ENCODE peak calls at places on chromosomes 4 and X, in ten cellular contexts. W is HAP-1; P is fibroblast of lung; H is GM04504; J is HepG2; C is AG08396; X is naive thymus-derived CD8-positive, alpha-beta T cell; M is amygdala; D is testis; N is NCI-H146. Q is an unnamed sample.

GRCh38 chr4:22739933-22740332 is 47.2 kb downstream of the GBA3 start:
- DNase-seq in H (no peak), X (no peak), C (no peak), W (no peak), P (no peak), N (no peak), M (no peak), J (no peak), D (no peak), Q (no peak)

GRCh38 chr4:125827338-125828074 is 512.8 kb downstream of the FAT4 start:
- DNase-seq in P (peak; percentile 3), X (no peak), W (no peak), H (no peak), C (no peak), J (no peak), N (no peak), M (no peak), D (no peak), Q (no peak)

GRCh38 chrX:153601511-153602110 is 2.7 kb upstream of the CCNQ start:
- DNase-seq in W (no peak), M (no peak), D (no peak), X (no peak), H (no peak), J (no peak), N (no peak), C (no peak), P (no peak), Q (no peak)

GRCh38 chrX:77900688-77901087 is 1.4 kb downstream of the COX7B start:
- DNase-seq in J (no peak), X (no peak), W (no peak), D (no peak), P (no peak), N (no peak), H (no peak), M (no peak), C (no peak), Q (no peak)

GRCh38 chrX:153774576-153775292 is 6.1 kb upstream of the SRPK3 start:
- DNase-seq in C (no peak), D (no peak), X (no peak), W (no peak), P (no peak), H (no peak), N (no peak), J (no peak), M (no peak), Q (no peak)

GRCh38 chr4:176441594-176441993 is 121.8 kb downstream of the SPCS3 start:
- DNase-seq in J (no peak), N (no peak), M (no peak), C (no peak), H (no peak), D (no peak), P (no peak), W (no peak), X (no peak), Q (no peak)

GRCh38 chr4:148118179-148118578 is 324.0 kb downstream of the NR3C2 start:
- DNase-seq in C (no peak), J (no peak), N (no peak), P (no peak), M (no peak), H (no peak), D (no peak), X (no peak), W (no peak), Q (no peak)

GRCh38 chr4:53804719-53805118 is 213.4 kb upstream of the LNX1 start:
- DNase-seq in M (no peak), H (no peak), D (peak; percentile 36), P (no peak), J (peak; percentile 27), W (peak; percentile 41), C (no peak), N (peak; percentile 84), X (no peak), Q (no peak)

GRCh38 chr4:116320859-116321258 is 764.5 kb downstream of the TRAM1L1 start:
- DNase-seq in C (no peak), W (no peak), D (no peak), X (no peak), M (no peak), N (no peak), P (no peak), H (no peak), J (no peak), Q (no peak)

GRCh38 chrX:38805294-38806053 is 4.2 kb downstream of the MID1IP1 start:
- DNase-seq in M (no peak), N (peak; percentile 64), W (peak; percentile 70), P (peak; percentile 87), J (peak; percentile 56), C (peak; percentile 66), D (peak; percentile 28), H (no peak), X (peak; percentile 42), Q (peak; percentile 29)

GRCh38 chrX:1196436-1196835 is 16.0 kb downstream of the CRLF2 start:
- DNase-seq in H (no peak), C (no peak), N (no peak), P (no peak), W (no peak), D (no peak), X (no peak), J (no peak), M (no peak), Q (no peak)

GRCh38 chr4:74267998-74268606 is 40.2 kb upstream of the EPGN start:
- DNase-seq in P (peak; percentile 63), J (no peak), W (no peak), H (peak; percentile 47), N (peak; percentile 49), C (peak; percentile 11), X (no peak), D (no peak), M (no peak), Q (no peak)

GRCh38 chr4:38008493-38009120 is 48.4 kb downstream of the PTTG2 start:
- DNase-seq in M (no peak), J (no peak), W (no peak), H (no peak), C (no peak), N (no peak), D (no peak), P (no peak), X (no peak), Q (no peak)

GRCh38 chr4:85030156-85030555 is 63.7 kb upstream of the WDFY3 start:
- DNase-seq in D (no peak), C (no peak), J (no peak), M (no peak), N (no peak), H (no peak), X (no peak), P (no peak), W (no peak), Q (no peak)

GRCh38 chr4:168751263-168752225 is 254.7 kb downstream of the PALLD start:
- DNase-seq in P (peak; percentile 74), W (no peak), X (no peak), M (no peak), C (peak; percentile 55), J (no peak), D (no peak), N (no peak), H (no peak), Q (no peak)

GRCh38 chr4:8308144-8308543 is 38.6 kb downstream of the HTRA3 start:
- DNase-seq in X (no peak), H (no peak), J (no peak), W (no peak), M (no peak), P (no peak), N (no peak), C (no peak), D (no peak), Q (no peak)

Q was measured in activated gamma-delta T cell treated with Interleukin-2 at 50 U/mL for 16 hours.